ENCODE peak calls at places on chromosomes 4 and X, in seven cellular contexts. W is aorta, A is fibroblast of lung, H is heart right ventricle, P is PC-3, V is sigmoid colon, Y is colonic mucosa. M is an unnamed sample.
A peak's percentile ranks its signal among the peaks of the same experiment; 100 is the strongest.

GRCh38 chrX:7108995-7109634 is 38.4 kb upstream of the STS start:
- DNase-seq in A (no peak), Y (no peak), P (no peak), W (no peak), V (no peak), H (no peak), M (no peak)

GRCh38 chr4:189267312-189267965 is 673.2 kb upstream of the FRG1 start:
- DNase-seq in W (no peak), A (no peak), P (no peak), Y (no peak), V (no peak), H (no peak), M (no peak)

GRCh38 chrX:38654302-38654701 is 93.0 kb downstream of the TSPAN7 start:
- DNase-seq in W (no peak), V (no peak), H (no peak), A (peak; percentile 40), P (peak; percentile 58), Y (no peak), M (no peak)

GRCh38 chr4:76830612-76831474 is 67.1 kb downstream of the SOWAHB start:
- DNase-seq in W (no peak), P (peak; percentile 80), V (no peak), H (no peak), Y (peak; percentile 91), A (peak; percentile 87), M (peak; percentile 66)

GRCh38 chr4:8560265-8561047 is 19.7 kb upstream of the GPR78 start:
- DNase-seq in V (no peak), H (no peak), P (peak; percentile 82), A (no peak), Y (no peak), W (no peak), M (peak; percentile 51)

GRCh38 chrX:37348237-37349130 is 680 bp upstream of the PRRG1 start:
- DNase-seq in Y (no peak), P (peak; percentile 10), H (no peak), A (peak; percentile 87), W (no peak), V (no peak), M (no peak)

GRCh38 chr4:147110968-147111367 is 165.3 kb upstream of the TTC29 start:
- DNase-seq in Y (no peak), P (peak; percentile 43), V (no peak), A (peak; percentile 74), W (no peak), H (no peak), M (no peak)

GRCh38 chr4:41525129-41525528 is 12.8 kb upstream of the LIMCH1 start:
- DNase-seq in P (no peak), Y (no peak), H (no peak), V (no peak), W (no peak), A (peak; percentile 50), M (no peak)

GRCh38 chr4:2791518-2792395 is 1.1 kb upstream of the SH3BP2 start:
- DNase-seq in V (peak; percentile 64), H (peak; percentile 37), P (no peak), W (peak; percentile 46), Y (peak; percentile 30), A (no peak), M (peak; percentile 18)

GRCh38 chr4:87026795-87027495 is 92.1 kb downstream of the AFF1 start:
- DNase-seq in W (no peak), A (no peak), Y (no peak), V (no peak), P (no peak), H (no peak), M (no peak)

GRCh38 chr4:118351851-118352827 is 664 bp downstream of the PRSS12 start:
- DNase-seq in P (no peak), W (peak; percentile 37), H (no peak), Y (peak; percentile 61), V (peak; percentile 65), A (peak; percentile 62), M (no peak)

GRCh38 chr4:38396091-38396490 is 267.9 kb upstream of the KLF3 start:
- DNase-seq in W (no peak), A (no peak), H (no peak), P (no peak), Y (no peak), V (no peak), M (no peak)

GRCh38 chr4:7132249-7132648 is 60.1 kb upstream of the SORCS2 start:
- DNase-seq in W (no peak), H (no peak), P (no peak), V (no peak), Y (no peak), A (no peak), M (no peak)

GRCh38 chr4:8200302-8200975 is 1.3 kb downstream of the SH3TC1 start:
- DNase-seq in W (peak; percentile 77), Y (no peak), V (peak; percentile 83), P (no peak), H (peak; percentile 78), A (peak; percentile 69), M (no peak)

GRCh38 chr4:16609170-16609758 is 289.2 kb downstream of the LDB2 start:
- DNase-seq in W (no peak), Y (no peak), P (no peak), V (no peak), A (no peak), H (no peak), M (no peak)

GRCh38 chr4:41143721-41144379 is 70.5 kb downstream of the APBB2 start:
- DNase-seq in V (no peak), Y (no peak), A (peak; percentile 52), W (no peak), H (no peak), P (peak; percentile 19), M (no peak)

GRCh38 chr4:23290656-23291055 is 597.9 kb downstream of the GBA3 start:
- DNase-seq in A (no peak), W (no peak), Y (no peak), H (no peak), V (no peak), P (peak; percentile 56), M (no peak)

GRCh38 chrX:153726286-153727107 is 1.8 kb downstream of the ABCD1 start:
- DNase-seq in P (peak; percentile 31), V (peak; percentile 82), Y (peak; percentile 70), W (peak; percentile 84), A (peak; percentile 53), H (peak; percentile 67), M (peak; percentile 85)
- H3K4me1 ChIP-seq in P (peaks cover 41% of the 10 kb centered on the region), V (peaks cover 54% of the 10 kb centered on the region), Y (peaks cover 22% of the 10 kb centered on the region), W (no peaks in the 10 kb centered on the region), A (peaks cover 10% of the 10 kb centered on the region), H (peaks cover 41% of the 10 kb centered on the region), M (peaks cover 46% of the 10 kb centered on the region)

DNA sequence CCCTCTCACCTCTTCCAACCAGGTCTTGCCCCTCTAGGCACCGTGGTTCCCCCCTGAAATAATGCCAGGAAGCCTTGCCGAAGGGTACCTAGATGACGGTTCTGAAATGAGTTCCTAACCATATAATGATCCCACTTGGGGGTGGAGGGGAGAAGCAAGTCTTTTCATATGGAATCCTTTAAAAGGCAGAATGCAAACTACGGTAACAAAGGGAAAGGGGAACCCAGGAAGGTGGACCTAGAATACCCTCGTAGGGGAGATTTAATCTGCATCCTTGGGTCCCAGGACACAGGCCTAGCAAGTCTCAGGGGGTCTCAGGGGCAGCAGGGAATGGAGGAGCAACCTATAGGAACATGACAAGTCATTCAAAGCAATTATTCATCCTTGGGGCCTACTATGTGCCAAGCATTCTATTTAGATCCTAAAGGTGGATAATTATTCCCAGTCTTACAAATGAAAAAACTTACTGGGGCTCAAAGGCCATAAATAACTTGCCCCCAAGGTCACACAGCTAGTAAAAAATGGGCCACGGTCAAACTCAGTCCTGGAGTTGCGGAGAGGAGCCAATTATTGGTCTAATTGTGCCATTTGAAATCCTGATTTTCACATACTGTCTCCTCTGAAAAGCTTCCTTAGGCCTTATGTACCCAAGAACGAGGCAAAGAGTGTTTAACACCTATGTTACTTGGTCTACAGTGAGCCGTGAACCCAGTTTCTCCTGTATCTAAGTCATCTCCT is 8.8 kb downstream of the BCOR start:
- DNase-seq in H (no peak), V (no peak), A (no peak), Y (no peak), P (no peak), W (no peak), M (no peak)
- H3K27me3 ChIP-seq in H (no peaks in the 10 kb centered on the region), V (no peaks in the 10 kb centered on the region), A (no peaks in the 10 kb centered on the region), Y (peaks cover 45% of the 10 kb centered on the region), P (no peaks in the 10 kb centered on the region), W (no peaks in the 10 kb centered on the region), M (no peaks in the 10 kb centered on the region)

GRCh38 chr4:88276952-88277710 is 7.2 kb downstream of the PPM1K start:
- DNase-seq in W (no peak), P (no peak), Y (no peak), H (no peak), A (no peak), V (no peak), M (no peak)
- H3K4me1 ChIP-seq in W (peaks cover 3% of the 10 kb centered on the region), P (peaks cover 26% of the 10 kb centered on the region), Y (peaks cover 4% of the 10 kb centered on the region), H (peaks cover 19% of the 10 kb centered on the region), A (no peaks in the 10 kb centered on the region), V (no peaks in the 10 kb centered on the region), M (peaks cover 26% of the 10 kb centered on the region)

GRCh38 chr4:153792893-153793227 is 4.0 kb upstream of the SFRP2 start:
- DNase-seq in H (no peak), A (no peak), V (no peak), Y (no peak), W (no peak), P (no peak), M (no peak)
- H3K27me3 ChIP-seq in H (peaks cover 39% of the 10 kb centered on the region), A (peaks cover 31% of the 10 kb centered on the region), V (peaks cover 53% of the 10 kb centered on the region), Y (peaks cover 47% of the 10 kb centered on the region), W (no peaks in the 10 kb centered on the region), P (peaks cover 65% of the 10 kb centered on the region), M (peaks cover 69% of the 10 kb centered on the region)

DNA sequence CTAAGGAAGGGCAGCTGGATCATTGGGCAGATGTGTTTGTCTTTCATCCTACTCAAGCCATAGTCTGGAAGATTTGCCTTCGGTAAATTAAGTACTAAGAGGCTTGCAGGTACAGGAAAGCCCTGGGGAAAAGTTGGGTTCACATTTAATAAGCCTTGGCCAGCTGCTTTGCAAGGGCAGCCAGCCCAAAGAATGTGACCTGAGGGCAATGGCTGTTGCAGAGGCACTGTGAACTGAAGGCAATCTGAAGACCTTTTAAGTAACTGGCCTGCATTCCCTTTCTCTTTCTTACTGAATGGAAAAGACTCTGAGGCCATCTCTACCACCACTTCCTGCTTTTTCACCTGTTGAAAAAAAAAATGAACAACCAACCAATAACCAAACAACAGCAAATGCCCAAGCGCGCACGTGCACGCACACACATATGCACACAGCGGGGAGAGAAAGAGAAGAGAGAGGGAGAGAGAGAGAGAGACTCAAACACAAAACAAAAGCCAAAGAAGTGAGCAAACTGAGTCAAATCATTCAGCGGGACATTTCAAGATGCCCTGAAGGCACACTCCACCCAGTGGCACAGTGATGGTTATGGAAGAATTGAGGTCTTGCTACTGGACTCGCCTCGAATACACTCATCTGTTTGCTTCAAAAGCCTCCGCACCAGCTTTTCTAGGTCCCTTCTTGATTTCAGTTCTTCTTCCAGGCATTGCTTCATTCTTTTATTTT is 19.6 kb downstream of the CD40LG start:
- DNase-seq in P (no peak), W (no peak), Y (no peak), H (no peak), A (no peak), V (no peak), M (no peak)
- H3K4me1 ChIP-seq in P (no peaks in the 10 kb centered on the region), W (no peaks in the 10 kb centered on the region), Y (no peaks in the 10 kb centered on the region), H (no peaks in the 10 kb centered on the region), A (no peaks in the 10 kb centered on the region), V (no peaks in the 10 kb centered on the region), M (no peaks in the 10 kb centered on the region)

GRCh38 chrX:151177141-151178027 is 1.0 kb downstream of the GPR50 start:
- DNase-seq in H (no peak), A (no peak), V (no peak), Y (no peak), W (no peak), P (no peak), M (no peak)
- H3K27me3 ChIP-seq in H (no peaks in the 10 kb centered on the region), A (no peaks in the 10 kb centered on the region), V (peaks cover 22% of the 10 kb centered on the region), Y (peaks cover 12% of the 10 kb centered on the region), W (no peaks in the 10 kb centered on the region), P (peaks cover 58% of the 10 kb centered on the region), M (peaks cover 40% of the 10 kb centered on the region)

M was measured in tibial artery.